ENCODE peak calls at places on chromosome 20, in four cellular contexts. One of them, this sample, is unnamed.
A peak's percentile ranks its signal among the peaks of the same experiment; 100 is the strongest.

GRCh38 chr20:3661060-3661820 is 2.0 kb downstream of the GFRA4 start:
- DNase-seq in H1: no peak
- DNase-seq in NT2/D1: no peak
- DNase-seq in CD4-positive, alpha-beta memory T cell: no peak
- DNase-seq in this sample: no peak

GRCh38 chr20:36483919-36484808 is 57.2 kb upstream of the MYL9 start:
- DNase-seq in H1: no peak
- DNase-seq in NT2/D1: no peak
- DNase-seq in CD4-positive, alpha-beta memory T cell: no peak
- DNase-seq in this sample: no peak

GRCh38 chr20:1893721-1894470 is 1.3 kb upstream of the SIRPA start:
- DNase-seq in H1: peak; percentile 79
- DNase-seq in NT2/D1: peak; percentile 48
- DNase-seq in CD4-positive, alpha-beta memory T cell: no peak
- DNase-seq in this sample: peak; percentile 54

GRCh38 chr20:57769756-57770155 is 59.9 kb upstream of the PMEPA1 start:
- DNase-seq in H1: no peak
- DNase-seq in NT2/D1: no peak
- DNase-seq in CD4-positive, alpha-beta memory T cell: no peak
- DNase-seq in this sample: peak; percentile 57

GRCh38 chr20:16606468-16606867 is 33.2 kb upstream of the KIF16B start:
- DNase-seq in H1: no peak
- DNase-seq in NT2/D1: no peak
- DNase-seq in CD4-positive, alpha-beta memory T cell: no peak
- DNase-seq in this sample: no peak

GRCh38 chr20:46740214-46740609 is 30.8 kb downstream of the SLC2A10 start:
- DNase-seq in H1: no peak
- DNase-seq in NT2/D1: no peak
- DNase-seq in CD4-positive, alpha-beta memory T cell: no peak
- DNase-seq in this sample: no peak

GRCh38 chr20:33791540-33791939 is 19.6 kb upstream of the CHMP4B start:
- DNase-seq in H1: no peak
- DNase-seq in NT2/D1: no peak
- DNase-seq in CD4-positive, alpha-beta memory T cell: no peak
- DNase-seq in this sample: no peak

GRCh38 chr20:52833901-52834300 is 138.3 kb upstream of the TSHZ2 start:
- DNase-seq in H1: no peak
- DNase-seq in NT2/D1: no peak
- DNase-seq in CD4-positive, alpha-beta memory T cell: no peak
- DNase-seq in this sample: no peak

GRCh38 chr20:2920473-2920872 is 47.2 kb downstream of the PTPRA start:
- DNase-seq in H1: no peak
- DNase-seq in NT2/D1: no peak
- DNase-seq in CD4-positive, alpha-beta memory T cell: no peak
- DNase-seq in this sample: no peak

GRCh38 chr20:45017859-45018258 is 51.5 kb downstream of the STK4 start:
- DNase-seq in H1: no peak
- DNase-seq in NT2/D1: no peak
- DNase-seq in CD4-positive, alpha-beta memory T cell: no peak
- DNase-seq in this sample: no peak

GRCh38 chr20:44805335-44805734 is 5.0 kb downstream of the RIMS4 start:
- DNase-seq in H1: no peak
- DNase-seq in NT2/D1: no peak
- DNase-seq in CD4-positive, alpha-beta memory T cell: no peak
- DNase-seq in this sample: peak; percentile 53

GRCh38 chr20:47524385-47524784 is 22.7 kb downstream of the NCOA3 start:
- DNase-seq in H1: no peak
- DNase-seq in NT2/D1: no peak
- DNase-seq in CD4-positive, alpha-beta memory T cell: no peak
- DNase-seq in this sample: no peak

GRCh38 chr20:60062431-60063336 is 104.5 kb downstream of the CDH26 start:
- DNase-seq in H1: no peak
- DNase-seq in NT2/D1: no peak
- DNase-seq in CD4-positive, alpha-beta memory T cell: no peak
- DNase-seq in this sample: peak; percentile 80

GRCh38 chr20:52434041-52434425 is 242.5 kb upstream of the ZFP64 start:
- DNase-seq in H1: no peak
- DNase-seq in NT2/D1: no peak
- DNase-seq in CD4-positive, alpha-beta memory T cell: no peak
- DNase-seq in this sample: no peak

GRCh38 chr20:29408034-29408695 is 1849.3 kb upstream of the DEFB115 start:
- DNase-seq in H1: no peak
- DNase-seq in NT2/D1: no peak
- DNase-seq in CD4-positive, alpha-beta memory T cell: no peak
- DNase-seq in this sample: no peak

GRCh38 chr20:10034717-10035571 is at the start of gene ANKEF1:
- DNase-seq in H1: peak; percentile 88
- DNase-seq in NT2/D1: peak; percentile 46
- DNase-seq in CD4-positive, alpha-beta memory T cell: peak; percentile 82
- DNase-seq in this sample: peak; percentile 89

GRCh38 chr20:11672959-11673358 is 244.7 kb upstream of the BTBD3 start:
- DNase-seq in H1: no peak
- DNase-seq in NT2/D1: no peak
- DNase-seq in CD4-positive, alpha-beta memory T cell: no peak
- DNase-seq in this sample: no peak

GRCh38 chr20:23129256-23129655 is 43.1 kb upstream of the CD93 start:
- DNase-seq in H1: no peak
- DNase-seq in NT2/D1: no peak
- DNase-seq in CD4-positive, alpha-beta memory T cell: no peak
- DNase-seq in this sample: no peak

GRCh38 chr20:2697768-2698167 is 5.2 kb downstream of the EBF4 start:
- DNase-seq in H1: peak; percentile 39
- DNase-seq in NT2/D1: no peak
- DNase-seq in CD4-positive, alpha-beta memory T cell: no peak
- DNase-seq in this sample: no peak

GRCh38 chr20:50278684-50279531 is 88.3 kb downstream of the CEBPB start:
- DNase-seq in H1: no peak
- DNase-seq in NT2/D1: no peak
- DNase-seq in CD4-positive, alpha-beta memory T cell: no peak
- DNase-seq in this sample: peak; percentile 83

GRCh38 chr20:50278377-50278683 is 87.7 kb downstream of the CEBPB start:
- DNase-seq in H1: no peak
- DNase-seq in NT2/D1: no peak
- DNase-seq in CD4-positive, alpha-beta memory T cell: no peak
- DNase-seq in this sample: peak; percentile 74

GRCh38 chr20:50281831-50282591 is 91.4 kb downstream of the CEBPB start:
- DNase-seq in H1: peak; percentile 84
- DNase-seq in NT2/D1: peak; percentile 28
- DNase-seq in CD4-positive, alpha-beta memory T cell: no peak
- DNase-seq in this sample: no peak

GRCh38 chr20:50280851-50281655 is 90.4 kb downstream of the CEBPB start:
- DNase-seq in H1: no peak
- DNase-seq in NT2/D1: no peak
- DNase-seq in CD4-positive, alpha-beta memory T cell: no peak
- DNase-seq in this sample: no peak

DNA sequence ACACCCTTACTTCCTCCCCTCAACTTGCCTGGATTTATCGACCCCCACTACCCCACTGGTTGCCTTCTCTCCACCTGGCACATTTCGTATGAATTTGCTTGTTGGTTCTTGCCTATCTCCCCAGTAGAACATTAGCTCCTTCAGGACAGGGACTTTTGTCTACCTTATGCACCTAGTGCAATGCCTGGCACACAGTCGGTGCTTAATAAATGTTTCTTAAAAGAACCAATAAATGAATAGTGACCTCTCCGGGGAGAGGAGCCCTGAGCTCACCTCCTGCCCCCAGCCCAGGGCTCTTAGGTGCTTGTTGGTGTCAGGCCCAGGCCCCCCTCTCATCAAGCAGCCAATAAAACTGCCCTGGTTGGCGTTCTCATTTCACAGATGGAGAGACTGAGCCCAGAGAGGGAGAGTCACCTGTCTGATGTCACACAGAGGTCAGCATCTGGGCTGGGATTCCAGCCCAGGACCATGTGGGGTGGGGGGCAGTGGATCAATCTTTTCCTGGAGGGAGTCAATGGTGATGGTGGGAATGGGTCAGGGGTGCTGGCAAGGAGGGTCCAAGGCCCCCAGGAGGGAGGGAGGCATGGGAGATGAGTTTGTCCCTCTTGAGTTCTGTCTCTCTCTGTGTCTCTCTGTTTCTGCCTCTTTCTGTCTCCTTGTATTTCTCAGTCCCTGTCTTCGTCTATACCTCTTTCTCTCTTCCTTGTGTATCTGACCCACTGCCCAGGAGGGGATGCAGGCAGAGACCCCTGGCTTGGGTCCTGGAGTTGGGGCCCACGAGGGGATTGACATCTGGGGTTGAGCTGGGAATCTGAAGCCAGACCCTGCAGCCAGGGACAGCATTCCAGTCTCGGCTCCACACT is 89.6 kb downstream of the CEBPB start:
- DNase-seq in H1: no peak
- DNase-seq in NT2/D1: no peak
- DNase-seq in CD4-positive, alpha-beta memory T cell: no peak
- DNase-seq in this sample: peak; percentile 55
- H3K4me1 ChIP-seq in H1: no peaks in the 10 kb centered on the region
- H3K4me1 ChIP-seq in NT2/D1: peaks cover 18% of the 10 kb centered on the region
- H3K4me1 ChIP-seq in CD4-positive, alpha-beta memory T cell: peaks cover 4% of the 10 kb centered on the region
- H3K4me1 ChIP-seq in this sample: peaks cover 7% of the 10 kb centered on the region

GRCh38 chr20:62550087-62550565 is 74.3 kb upstream of the GATA5 start:
- DNase-seq in H1: no peak
- DNase-seq in NT2/D1: no peak
- DNase-seq in CD4-positive, alpha-beta memory T cell: no peak
- DNase-seq in this sample: no peak
- H3K4me1 ChIP-seq in H1: peaks cover 2% of the 10 kb centered on the region
- H3K4me1 ChIP-seq in NT2/D1: peaks cover 18% of the 10 kb centered on the region
- H3K4me1 ChIP-seq in CD4-positive, alpha-beta memory T cell: peaks cover 4% of the 10 kb centered on the region
- H3K4me1 ChIP-seq in this sample: no peaks in the 10 kb centered on the region

GRCh38 chr20:5928831-5929715 is 21.3 kb downstream of the TRMT6 start:
- DNase-seq in H1: no peak
- DNase-seq in NT2/D1: no peak
- DNase-seq in CD4-positive, alpha-beta memory T cell: no peak
- DNase-seq in this sample: no peak
- H3K4me1 ChIP-seq in H1: no peaks in the 10 kb centered on the region
- H3K4me1 ChIP-seq in NT2/D1: no peaks in the 10 kb centered on the region
- H3K4me1 ChIP-seq in CD4-positive, alpha-beta memory T cell: no peaks in the 10 kb centered on the region
- H3K4me1 ChIP-seq in this sample: no peaks in the 10 kb centered on the region

DNA sequence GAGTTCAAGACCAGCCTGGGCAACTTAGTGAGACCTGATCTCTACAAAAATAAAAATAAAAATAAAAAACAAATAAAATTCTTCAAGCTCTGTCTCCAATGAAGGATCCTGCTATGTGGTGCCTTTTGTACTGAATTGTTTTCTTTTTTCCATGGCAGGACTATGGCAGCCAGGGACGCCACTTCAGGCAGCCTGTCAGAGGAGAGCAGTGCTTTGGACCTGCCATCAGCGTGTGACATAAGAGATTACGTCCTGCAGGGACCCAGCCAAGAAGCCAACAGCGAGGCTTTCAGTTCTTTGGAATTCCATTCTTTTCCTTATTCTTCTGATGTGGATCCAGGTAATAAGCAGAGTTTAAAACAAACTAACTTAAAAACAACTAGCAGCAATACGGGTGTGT is 22.5 kb downstream of the SHLD1 start:
- DNase-seq in H1: no peak
- DNase-seq in NT2/D1: no peak
- DNase-seq in CD4-positive, alpha-beta memory T cell: no peak
- DNase-seq in this sample: no peak
- H3K4me1 ChIP-seq in H1: no peaks in the 10 kb centered on the region
- H3K4me1 ChIP-seq in NT2/D1: no peaks in the 10 kb centered on the region
- H3K4me1 ChIP-seq in CD4-positive, alpha-beta memory T cell: peaks cover 6% of the 10 kb centered on the region
- H3K4me1 ChIP-seq in this sample: no peaks in the 10 kb centered on the region

DNA sequence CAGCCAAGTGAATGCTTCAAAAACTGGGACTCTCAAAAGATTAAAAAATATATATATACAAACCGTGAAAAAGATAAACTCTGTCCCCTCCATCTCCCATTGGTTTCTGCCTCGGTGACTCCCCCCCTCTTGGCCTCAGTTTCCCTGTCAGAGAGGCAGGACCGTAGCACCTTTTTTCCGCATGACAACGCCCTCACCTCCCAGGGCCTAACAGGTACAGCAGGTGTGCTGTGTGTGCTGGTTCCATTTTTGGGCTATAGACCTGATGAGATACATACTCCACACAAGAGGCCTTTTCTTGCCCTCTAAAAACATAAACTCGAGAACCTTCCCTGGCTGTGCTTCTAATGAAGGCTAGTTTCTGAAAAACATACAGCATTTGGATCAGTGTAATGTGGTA is 49.5 kb downstream of the GNAS start:
- DNase-seq in H1: no peak
- DNase-seq in NT2/D1: no peak
- DNase-seq in CD4-positive, alpha-beta memory T cell: no peak
- DNase-seq in this sample: no peak
- H3K4me1 ChIP-seq in H1: peaks cover 8% of the 10 kb centered on the region
- H3K4me1 ChIP-seq in NT2/D1: no peaks in the 10 kb centered on the region
- H3K4me1 ChIP-seq in CD4-positive, alpha-beta memory T cell: peaks cover 21% of the 10 kb centered on the region
- H3K4me1 ChIP-seq in this sample: peaks cover 7% of the 10 kb centered on the region

DNA sequence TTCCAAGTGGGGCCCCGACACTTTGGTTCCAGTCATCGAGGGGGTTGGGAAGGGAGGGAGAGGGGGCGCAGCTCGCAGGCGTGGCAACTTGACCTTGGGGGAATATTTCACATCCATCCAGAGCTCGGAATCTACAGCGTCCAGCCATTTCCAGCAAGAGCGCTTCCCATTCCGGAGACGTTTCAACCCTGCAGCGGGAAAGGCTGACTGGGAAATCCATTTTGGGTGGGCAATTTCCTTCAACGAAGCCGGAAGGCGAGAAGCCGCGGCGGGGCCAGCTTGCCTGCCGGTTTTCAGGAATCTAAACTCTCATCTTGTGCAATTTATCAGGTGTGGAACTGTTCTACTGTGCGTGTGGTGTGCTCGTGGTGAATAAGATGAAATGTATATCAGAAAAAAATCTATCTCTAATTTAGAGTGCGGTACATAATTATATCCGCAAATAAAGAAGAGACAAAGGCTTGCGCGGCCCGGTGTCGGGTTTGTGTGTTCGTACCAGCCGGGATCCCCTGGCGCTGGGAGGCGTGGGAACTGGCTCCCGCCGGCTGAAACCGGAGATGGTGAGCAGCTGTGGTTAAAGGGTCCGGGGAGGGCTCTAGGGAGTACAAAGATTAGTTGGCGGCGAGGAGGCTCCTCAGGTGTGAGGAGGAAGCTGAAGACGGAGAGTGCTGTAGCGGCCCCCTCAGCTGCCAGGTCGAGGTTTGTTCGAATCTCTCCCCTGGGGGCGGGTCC is 4.8 kb downstream of the SLC32A1 start:
- DNase-seq in H1: peak; percentile 88
- DNase-seq in NT2/D1: no peak
- DNase-seq in CD4-positive, alpha-beta memory T cell: no peak
- DNase-seq in this sample: peak; percentile 84
- H3K4me1 ChIP-seq in H1: peaks cover 48% of the 10 kb centered on the region
- H3K4me1 ChIP-seq in NT2/D1: peaks cover 39% of the 10 kb centered on the region
- H3K4me1 ChIP-seq in CD4-positive, alpha-beta memory T cell: peaks cover 64% of the 10 kb centered on the region
- H3K4me1 ChIP-seq in this sample: no peaks in the 10 kb centered on the region

GRCh38 chr20:50387996-50388332 is 122.2 kb upstream of the PTPN1 start:
- DNase-seq in H1: no peak
- DNase-seq in NT2/D1: no peak
- DNase-seq in CD4-positive, alpha-beta memory T cell: no peak
- DNase-seq in this sample: no peak
- H3K4me1 ChIP-seq in H1: no peaks in the 10 kb centered on the region
- H3K4me1 ChIP-seq in NT2/D1: peaks cover 7% of the 10 kb centered on the region
- H3K4me1 ChIP-seq in CD4-positive, alpha-beta memory T cell: peaks cover 36% of the 10 kb centered on the region
- H3K4me1 ChIP-seq in this sample: no peaks in the 10 kb centered on the region